ENCODE peak calls at places on chromosome 16, in ten cellular contexts. One of them, this sample, is unnamed.
A peak's percentile ranks its signal among the peaks of the same experiment; 100 is the strongest.

GRCh38 chr16:83205896-83206295 is 579.1 kb downstream of the CDH13 start:
- DNase-seq in esophagus squamous epithelium: no peak
- DNase-seq in stomach: no peak
- DNase-seq in RWPE1: no peak
- DNase-seq in heart left ventricle: no peak
- DNase-seq in GM23248: peak; percentile 10
- DNase-seq in psoas muscle: no peak
- DNase-seq in tibial artery: no peak
- DNase-seq in esophagus muscularis mucosa: no peak
- DNase-seq in fibroblast of lung: peak; percentile 14
- DNase-seq in this sample: no peak

GRCh38 chr16:50573947-50574751 is 26.0 kb downstream of the NKD1 start:
- DNase-seq in esophagus squamous epithelium: no peak
- DNase-seq in stomach: no peak
- DNase-seq in RWPE1: no peak
- DNase-seq in heart left ventricle: peak; percentile 18
- DNase-seq in GM23248: no peak
- DNase-seq in psoas muscle: peak; percentile 23
- DNase-seq in tibial artery: peak; percentile 55
- DNase-seq in esophagus muscularis mucosa: no peak
- DNase-seq in fibroblast of lung: no peak
- DNase-seq in this sample: no peak

GRCh38 chr16:31071861-31072260 is 2.2 kb downstream of the ZNF668 start:
- DNase-seq in esophagus squamous epithelium: no peak
- DNase-seq in stomach: no peak
- DNase-seq in RWPE1: no peak
- DNase-seq in heart left ventricle: no peak
- DNase-seq in GM23248: peak; percentile 90
- DNase-seq in psoas muscle: no peak
- DNase-seq in tibial artery: no peak
- DNase-seq in esophagus muscularis mucosa: no peak
- DNase-seq in fibroblast of lung: peak; percentile 81
- DNase-seq in this sample: no peak

GRCh38 chr16:27698266-27698665 is 148.3 kb downstream of the KATNIP start:
- DNase-seq in esophagus squamous epithelium: no peak
- DNase-seq in stomach: no peak
- DNase-seq in RWPE1: no peak
- DNase-seq in heart left ventricle: no peak
- DNase-seq in GM23248: no peak
- DNase-seq in psoas muscle: no peak
- DNase-seq in tibial artery: peak; percentile 11
- DNase-seq in esophagus muscularis mucosa: no peak
- DNase-seq in fibroblast of lung: no peak
- DNase-seq in this sample: no peak

GRCh38 chr16:57892041-57892440 is 78.9 kb downstream of the CNGB1 start:
- DNase-seq in esophagus squamous epithelium: no peak
- DNase-seq in stomach: no peak
- DNase-seq in RWPE1: peak; percentile 13
- DNase-seq in heart left ventricle: no peak
- DNase-seq in GM23248: peak; percentile 23
- DNase-seq in psoas muscle: no peak
- DNase-seq in tibial artery: no peak
- DNase-seq in esophagus muscularis mucosa: no peak
- DNase-seq in fibroblast of lung: peak; percentile 100
- DNase-seq in this sample: no peak

GRCh38 chr16:53945996-53946395 is 242.0 kb downstream of the FTO start:
- DNase-seq in esophagus squamous epithelium: no peak
- DNase-seq in stomach: no peak
- DNase-seq in RWPE1: peak; percentile 20
- DNase-seq in heart left ventricle: no peak
- DNase-seq in GM23248: peak; percentile 66
- DNase-seq in psoas muscle: no peak
- DNase-seq in tibial artery: no peak
- DNase-seq in esophagus muscularis mucosa: no peak
- DNase-seq in fibroblast of lung: peak; percentile 46
- DNase-seq in this sample: peak; percentile 10

GRCh38 chr16:78045865-78046581 is 23.7 kb downstream of the CLEC3A start:
- DNase-seq in esophagus squamous epithelium: no peak
- DNase-seq in stomach: peak; percentile 70
- DNase-seq in RWPE1: peak; percentile 32
- DNase-seq in heart left ventricle: peak; percentile 57
- DNase-seq in GM23248: peak; percentile 71
- DNase-seq in psoas muscle: peak; percentile 54
- DNase-seq in tibial artery: peak; percentile 29
- DNase-seq in esophagus muscularis mucosa: no peak
- DNase-seq in fibroblast of lung: peak; percentile 65
- DNase-seq in this sample: no peak

GRCh38 chr16:12362482-12363458 is 386.2 kb downstream of the SNX29 start:
- DNase-seq in esophagus squamous epithelium: no peak
- DNase-seq in stomach: no peak
- DNase-seq in RWPE1: no peak
- DNase-seq in heart left ventricle: peak; percentile 63
- DNase-seq in GM23248: peak; percentile 64
- DNase-seq in psoas muscle: peak; percentile 72
- DNase-seq in tibial artery: peak; percentile 61
- DNase-seq in esophagus muscularis mucosa: no peak
- DNase-seq in fibroblast of lung: peak; percentile 46
- DNase-seq in this sample: no peak

GRCh38 chr16:4240624-4241023 is 1.3 kb downstream of the SRL start:
- DNase-seq in esophagus squamous epithelium: no peak
- DNase-seq in stomach: no peak
- DNase-seq in RWPE1: no peak
- DNase-seq in heart left ventricle: peak; percentile 68
- DNase-seq in GM23248: no peak
- DNase-seq in psoas muscle: peak; percentile 66
- DNase-seq in tibial artery: no peak
- DNase-seq in esophagus muscularis mucosa: no peak
- DNase-seq in fibroblast of lung: no peak
- DNase-seq in this sample: no peak
- H3K27ac ChIP-seq in esophagus squamous epithelium: no peak overlapping the region
- H3K27ac ChIP-seq in stomach: no peak overlapping the region
- H3K27ac ChIP-seq in RWPE1: no peak overlapping the region
- H3K27ac ChIP-seq in heart left ventricle: peak overlapping the region; percentile 95
- H3K27ac ChIP-seq in GM23248: no peak overlapping the region
- H3K27ac ChIP-seq in psoas muscle: peak overlapping the region; percentile 94
- H3K27ac ChIP-seq in tibial artery: peak overlapping the region; percentile 74
- H3K27ac ChIP-seq in esophagus muscularis mucosa: no peak overlapping the region
- H3K27ac ChIP-seq in fibroblast of lung: no peak overlapping the region
- H3K27ac ChIP-seq in this sample: no peak overlapping the region

GRCh38 chr16:3793161-3793576 is 75.8 kb upstream of the TRAP1 start:
- DNase-seq in esophagus squamous epithelium: no peak
- DNase-seq in stomach: no peak
- DNase-seq in RWPE1: peak; percentile 40
- DNase-seq in heart left ventricle: peak; percentile 61
- DNase-seq in GM23248: no peak
- DNase-seq in psoas muscle: peak; percentile 40
- DNase-seq in tibial artery: peak; percentile 48
- DNase-seq in esophagus muscularis mucosa: no peak
- DNase-seq in fibroblast of lung: peak; percentile 24
- DNase-seq in this sample: no peak

GRCh38 chr16:3789375-3790067 is 72.2 kb upstream of the TRAP1 start:
- DNase-seq in esophagus squamous epithelium: no peak
- DNase-seq in stomach: no peak
- DNase-seq in RWPE1: no peak
- DNase-seq in heart left ventricle: no peak
- DNase-seq in GM23248: no peak
- DNase-seq in psoas muscle: no peak
- DNase-seq in tibial artery: no peak
- DNase-seq in esophagus muscularis mucosa: no peak
- DNase-seq in fibroblast of lung: no peak
- DNase-seq in this sample: no peak

GRCh38 chr16:3791701-3792100 is 74.4 kb upstream of the TRAP1 start:
- DNase-seq in esophagus squamous epithelium: no peak
- DNase-seq in stomach: no peak
- DNase-seq in RWPE1: no peak
- DNase-seq in heart left ventricle: no peak
- DNase-seq in GM23248: no peak
- DNase-seq in psoas muscle: no peak
- DNase-seq in tibial artery: no peak
- DNase-seq in esophagus muscularis mucosa: no peak
- DNase-seq in fibroblast of lung: no peak
- DNase-seq in this sample: no peak

GRCh38 chr16:3788711-3789374 is 71.5 kb upstream of the TRAP1 start:
- DNase-seq in esophagus squamous epithelium: no peak
- DNase-seq in stomach: no peak
- DNase-seq in RWPE1: no peak
- DNase-seq in heart left ventricle: no peak
- DNase-seq in GM23248: no peak
- DNase-seq in psoas muscle: no peak
- DNase-seq in tibial artery: no peak
- DNase-seq in esophagus muscularis mucosa: no peak
- DNase-seq in fibroblast of lung: no peak
- DNase-seq in this sample: no peak

DNA sequence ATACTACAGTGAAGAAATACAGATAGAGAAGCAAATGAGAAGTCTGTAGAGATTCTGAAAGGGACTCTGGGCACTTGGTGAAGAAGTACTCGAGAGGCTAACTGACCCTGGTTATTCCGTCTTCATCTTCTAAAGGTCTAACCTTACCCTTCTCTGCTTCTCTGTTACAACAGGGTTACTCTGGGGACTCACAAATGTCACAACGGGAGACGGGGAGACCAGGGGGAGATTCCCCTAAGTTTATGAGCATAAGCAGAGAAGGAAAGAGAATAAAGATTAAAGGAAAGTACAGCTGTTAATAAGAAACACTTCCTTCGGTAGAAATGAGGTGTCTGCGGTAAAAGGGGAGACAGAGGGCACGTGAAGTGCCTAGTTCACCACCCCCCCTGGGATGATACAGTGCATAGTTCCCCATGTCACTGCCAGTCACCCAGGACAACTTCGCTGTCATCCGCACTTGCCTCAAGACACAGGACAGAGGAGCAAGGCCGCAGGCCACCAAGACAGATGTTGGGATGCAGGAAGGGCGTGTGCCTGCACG is 75.2 kb upstream of the TRAP1 start:
- DNase-seq in esophagus squamous epithelium: no peak
- DNase-seq in stomach: no peak
- DNase-seq in RWPE1: no peak
- DNase-seq in heart left ventricle: no peak
- DNase-seq in GM23248: no peak
- DNase-seq in psoas muscle: no peak
- DNase-seq in tibial artery: no peak
- DNase-seq in esophagus muscularis mucosa: no peak
- DNase-seq in fibroblast of lung: no peak
- DNase-seq in this sample: no peak
- H3K27ac ChIP-seq in esophagus squamous epithelium: peak overlapping the region; percentile 30
- H3K27ac ChIP-seq in stomach: no peak overlapping the region
- H3K27ac ChIP-seq in RWPE1: peak overlapping the region; percentile 21
- H3K27ac ChIP-seq in heart left ventricle: peak overlapping the region; percentile 65
- H3K27ac ChIP-seq in GM23248: no peak overlapping the region
- H3K27ac ChIP-seq in psoas muscle: peak overlapping the region; percentile 56
- H3K27ac ChIP-seq in tibial artery: peak overlapping the region; percentile 39
- H3K27ac ChIP-seq in esophagus muscularis mucosa: peak overlapping the region; percentile 72
- H3K27ac ChIP-seq in fibroblast of lung: no peak overlapping the region
- H3K27ac ChIP-seq in this sample: no peak overlapping the region

DNA sequence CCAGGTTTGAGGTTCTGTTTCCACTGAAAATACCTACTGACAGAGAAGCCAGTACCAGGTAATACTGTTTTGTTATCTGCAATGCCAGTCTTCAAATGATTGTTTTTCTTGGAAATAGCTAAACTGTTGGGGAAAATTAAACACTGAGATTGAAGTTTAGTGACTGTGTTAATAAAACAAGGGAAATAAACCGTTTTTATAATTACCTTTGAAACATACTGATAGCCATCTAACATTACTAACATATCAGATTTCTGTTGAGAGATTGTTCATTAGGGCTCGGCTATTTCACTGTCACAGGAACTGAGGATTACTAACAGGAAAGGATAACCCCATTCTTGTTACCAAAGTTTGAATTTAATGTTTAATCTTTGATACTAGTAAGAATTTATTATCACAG is 42.1 kb downstream of the CYB5B start:
- DNase-seq in esophagus squamous epithelium: no peak
- DNase-seq in stomach: no peak
- DNase-seq in RWPE1: no peak
- DNase-seq in heart left ventricle: no peak
- DNase-seq in GM23248: no peak
- DNase-seq in psoas muscle: no peak
- DNase-seq in tibial artery: no peak
- DNase-seq in esophagus muscularis mucosa: no peak
- DNase-seq in fibroblast of lung: no peak
- DNase-seq in this sample: no peak
- H3K27ac ChIP-seq in esophagus squamous epithelium: no peak overlapping the region
- H3K27ac ChIP-seq in stomach: no peak overlapping the region
- H3K27ac ChIP-seq in RWPE1: no peak overlapping the region
- H3K27ac ChIP-seq in heart left ventricle: no peak overlapping the region
- H3K27ac ChIP-seq in GM23248: no peak overlapping the region
- H3K27ac ChIP-seq in psoas muscle: no peak overlapping the region
- H3K27ac ChIP-seq in tibial artery: no peak overlapping the region
- H3K27ac ChIP-seq in esophagus muscularis mucosa: no peak overlapping the region
- H3K27ac ChIP-seq in fibroblast of lung: no peak overlapping the region
- H3K27ac ChIP-seq in this sample: no peak overlapping the region

GRCh38 chr16:19757026-19757425 is 39.0 kb downstream of the IQCK start:
- DNase-seq in esophagus squamous epithelium: no peak
- DNase-seq in stomach: no peak
- DNase-seq in RWPE1: no peak
- DNase-seq in heart left ventricle: no peak
- DNase-seq in GM23248: peak; percentile 23
- DNase-seq in psoas muscle: no peak
- DNase-seq in tibial artery: no peak
- DNase-seq in esophagus muscularis mucosa: no peak
- DNase-seq in fibroblast of lung: peak; percentile 61
- DNase-seq in this sample: no peak

GRCh38 chr16:19755268-19755667 is 37.2 kb downstream of the IQCK start:
- DNase-seq in esophagus squamous epithelium: no peak
- DNase-seq in stomach: no peak
- DNase-seq in RWPE1: no peak
- DNase-seq in heart left ventricle: no peak
- DNase-seq in GM23248: no peak
- DNase-seq in psoas muscle: no peak
- DNase-seq in tibial artery: no peak
- DNase-seq in esophagus muscularis mucosa: no peak
- DNase-seq in fibroblast of lung: no peak
- DNase-seq in this sample: no peak

GRCh38 chr16:19754644-19755036 is 36.6 kb downstream of the IQCK start:
- DNase-seq in esophagus squamous epithelium: no peak
- DNase-seq in stomach: no peak
- DNase-seq in RWPE1: no peak
- DNase-seq in heart left ventricle: no peak
- DNase-seq in GM23248: no peak
- DNase-seq in psoas muscle: no peak
- DNase-seq in tibial artery: no peak
- DNase-seq in esophagus muscularis mucosa: no peak
- DNase-seq in fibroblast of lung: no peak
- DNase-seq in this sample: no peak

GRCh38 chr16:19751478-19751877 is 33.4 kb downstream of the IQCK start:
- DNase-seq in esophagus squamous epithelium: no peak
- DNase-seq in stomach: no peak
- DNase-seq in RWPE1: no peak
- DNase-seq in heart left ventricle: no peak
- DNase-seq in GM23248: no peak
- DNase-seq in psoas muscle: no peak
- DNase-seq in tibial artery: no peak
- DNase-seq in esophagus muscularis mucosa: no peak
- DNase-seq in fibroblast of lung: no peak
- DNase-seq in this sample: no peak

DNA sequence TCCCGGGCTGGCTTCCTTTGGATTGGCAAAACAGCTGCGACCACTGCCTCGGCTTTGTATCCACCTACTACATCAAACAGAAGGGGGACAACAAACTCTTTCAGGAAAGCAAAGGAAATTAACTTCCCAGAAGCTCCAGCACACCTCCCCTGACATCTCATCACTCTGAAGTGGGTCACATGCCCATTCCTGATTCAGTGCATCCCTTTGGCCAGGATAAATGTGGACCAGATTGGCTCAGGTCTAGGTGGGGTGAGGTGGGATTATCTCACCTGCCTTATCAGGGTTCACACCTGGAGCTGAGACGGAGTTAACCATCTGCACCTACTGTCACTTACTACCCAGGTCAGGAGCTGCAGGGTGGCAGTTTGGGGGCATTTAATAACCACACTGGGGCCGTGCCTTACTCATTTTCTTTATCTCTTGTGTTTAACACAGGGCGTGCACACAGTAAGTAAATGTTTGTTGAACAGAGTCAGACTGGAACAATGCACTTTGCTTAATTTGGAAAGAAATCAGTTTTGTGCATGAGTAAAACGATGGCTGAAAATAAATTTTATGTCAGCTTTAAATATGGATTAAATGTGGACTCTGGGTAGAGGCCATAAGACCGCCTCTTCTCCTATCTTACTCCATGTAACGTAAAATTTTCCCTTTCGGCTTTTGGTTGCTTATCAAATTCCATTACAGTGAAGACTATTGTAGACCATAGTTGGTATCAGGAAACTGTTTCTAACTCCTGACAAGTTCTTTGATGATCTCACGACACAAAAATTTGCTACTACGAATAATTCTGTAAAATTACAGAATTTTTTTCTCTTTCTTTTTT is 36.0 kb downstream of the IQCK start:
- DNase-seq in esophagus squamous epithelium: no peak
- DNase-seq in stomach: peak; percentile 50
- DNase-seq in RWPE1: no peak
- DNase-seq in heart left ventricle: no peak
- DNase-seq in GM23248: peak; percentile 47
- DNase-seq in psoas muscle: no peak
- DNase-seq in tibial artery: no peak
- DNase-seq in esophagus muscularis mucosa: no peak
- DNase-seq in fibroblast of lung: peak; percentile 93
- DNase-seq in this sample: no peak
- H3K27ac ChIP-seq in esophagus squamous epithelium: no peak overlapping the region
- H3K27ac ChIP-seq in stomach: peak overlapping the region; percentile 75
- H3K27ac ChIP-seq in RWPE1: no peak overlapping the region
- H3K27ac ChIP-seq in heart left ventricle: peak overlapping the region; percentile 79
- H3K27ac ChIP-seq in GM23248: peak overlapping the region; percentile 19
- H3K27ac ChIP-seq in psoas muscle: peak overlapping the region; percentile 53
- H3K27ac ChIP-seq in tibial artery: no peak overlapping the region
- H3K27ac ChIP-seq in esophagus muscularis mucosa: peak overlapping the region; percentile 33
- H3K27ac ChIP-seq in fibroblast of lung: no peak overlapping the region
- H3K27ac ChIP-seq in this sample: no peak overlapping the region

This sample was measured in OCI-LY7.